ENCODE peak calls at places on chromosomes 16 and 17, in four cellular contexts. T, Z, Q and I are unnamed samples.
A peak's percentile ranks its signal among the peaks of the same experiment; 100 is the strongest.

GRCh38 chr17:68566145-68566738 is 34.9 kb downstream of the FAM20A start:
- DNase-seq in T (no peak), Z (no peak), Q (no peak), I (no peak)

GRCh38 chr16:68190745-68191510 is 45.0 kb downstream of the ESRP2 start:
- DNase-seq in T (no peak), Z (no peak), Q (no peak), I (no peak)

GRCh38 chr16:79751785-79752184 is 151.2 kb upstream of the MAF start:
- DNase-seq in T (peak; percentile 82), Z (no peak), Q (no peak), I (peak; percentile 38)

GRCh38 chr17:622356-622755 is 92.3 kb downstream of the VPS53 start:
- DNase-seq in T (no peak), Z (no peak), Q (no peak), I (no peak)

GRCh38 chr17:18093616-18094408 is 6.1 kb downstream of the DRG2 start:
- DNase-seq in T (no peak), Z (peak; percentile 74), Q (no peak), I (no peak)

GRCh38 chr17:44987194-44987882 is 19.2 kb upstream of the C1QL1 start:
- DNase-seq in T (no peak), Z (no peak), Q (no peak), I (no peak)

GRCh38 chr17:38922538-38923291 is 2.7 kb upstream of the LASP1NB start:
- DNase-seq in T (peak; percentile 89), Z (no peak), Q (peak; percentile 73), I (peak; percentile 82)

GRCh38 chr16:10178079-10178478 is 4.1 kb downstream of the GRIN2A start:
- DNase-seq in T (no peak), Z (no peak), Q (no peak), I (no peak)

GRCh38 chr17:68103148-68103547 is 67.6 kb downstream of the KPNA2 start:
- DNase-seq in T (no peak), Z (no peak), Q (no peak), I (no peak)

GRCh38 chr17:48054238-48055185 is 6.4 kb downstream of the NFE2L1 start:
- DNase-seq in T (no peak), Z (peak; percentile 76), Q (peak; percentile 90), I (peak; percentile 38)

GRCh38 chr17:17098426-17099035 is 56.3 kb downstream of the MPRIP start:
- DNase-seq in T (no peak), Z (peak; percentile 71), Q (no peak), I (no peak)

GRCh38 chr17:44840936-44841335 is 6.7 kb upstream of the HIGD1B start:
- DNase-seq in T (no peak), Z (no peak), Q (no peak), I (no peak)

GRCh38 chr16:3099732-3100499 is 822 bp upstream of the ZSCAN10 start:
- DNase-seq in T (peak; percentile 93), Z (peak; percentile 94), Q (peak; percentile 94), I (peak; percentile 97)

GRCh38 chr17:45768000-45768399 is 16.1 kb upstream of the CRHR1 start:
- DNase-seq in T (no peak), Z (no peak), Q (no peak), I (no peak)

GRCh38 chr17:49741009-49741691 is 22.8 kb downstream of the FAM117A start:
- DNase-seq in T (no peak), Z (no peak), Q (no peak), I (no peak)

GRCh38 chr17:6507535-6507934 is 48.8 kb downstream of the PITPNM3 start:
- DNase-seq in T (no peak), Z (no peak), Q (no peak), I (no peak)

GRCh38 chr16:53781023-53781605 is 77.2 kb downstream of the FTO start:
- DNase-seq in T (no peak), Z (no peak), Q (no peak), I (no peak)

GRCh38 chr17:80981062-80981902 is 10.4 kb upstream of the CHMP6 start:
- DNase-seq in T (no peak), Z (no peak), Q (no peak), I (no peak)

GRCh38 chr17:9676742-9677387 is 31.5 kb downstream of the USP43 start:
- DNase-seq in T (no peak), Z (no peak), Q (no peak), I (no peak)

GRCh38 chr16:70746708-70747424 is 54.1 kb downstream of the VAC14 start:
- DNase-seq in T (peak; percentile 93), Z (peak; percentile 50), Q (peak; percentile 96), I (peak; percentile 78)

GRCh38 chr17:49460401-49460800 is 34.7 kb upstream of the NGFR start:
- DNase-seq in T (no peak), Z (no peak), Q (no peak), I (no peak)

GRCh38 chr16:28534542-28535373 is 4.0 kb downstream of the NUPR1 start:
- DNase-seq in T (peak; percentile 84), Z (peak; percentile 25), Q (peak; percentile 90), I (no peak)

GRCh38 chr16:81551141-81551808 is 106.7 kb downstream of the CMIP start:
- DNase-seq in T (no peak), Z (no peak), Q (no peak), I (no peak)

GRCh38 chr16:51151951-51152663 is 1.0 kb upstream of the SALL1 start:
- DNase-seq in T (no peak), Z (no peak), Q (peak; percentile 96), I (peak; percentile 63)

GRCh38 chr16:15830832-15831451 is 25.9 kb downstream of the MYH11 start:
- DNase-seq in T (no peak), Z (no peak), Q (no peak), I (no peak)

GRCh38 chr16:15835136-15835878 is 21.5 kb downstream of the MYH11 start:
- DNase-seq in T (no peak), Z (no peak), Q (no peak), I (no peak)

GRCh38 chr16:15833551-15833950 is 23.3 kb downstream of the MYH11 start:
- DNase-seq in T (no peak), Z (no peak), Q (no peak), I (no peak)

GRCh38 chr16:15829460-15829859 is 27.4 kb downstream of the MYH11 start:
- DNase-seq in T (peak; percentile 95), Z (peak; percentile 52), Q (no peak), I (peak; percentile 46)

DNA sequence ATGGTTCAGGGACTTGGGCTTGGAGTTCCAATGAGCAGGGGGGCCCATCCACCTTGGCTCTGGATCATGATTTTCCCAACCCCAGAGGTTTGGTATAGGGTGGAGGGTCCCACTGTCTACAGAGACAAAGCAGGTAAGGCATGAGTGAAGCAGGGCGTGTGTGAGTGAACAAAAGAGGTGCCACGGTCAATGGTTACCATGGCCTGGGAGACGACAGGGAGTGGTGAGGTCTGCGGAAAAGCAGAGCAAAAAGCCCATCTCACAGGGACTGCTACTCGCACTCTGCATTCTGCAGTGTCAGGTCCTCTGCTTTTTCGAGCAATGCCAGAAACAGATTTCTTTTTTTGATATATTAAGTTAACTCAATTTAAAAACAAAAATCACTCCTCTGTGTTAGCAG is 24.6 kb downstream of the MYH11 start:
- DNase-seq in T (no peak), Z (no peak), Q (no peak), I (no peak)
- H3K4me1 ChIP-seq in T (peaks cover 64% of the 10 kb centered on the region), Z (peaks cover 4% of the 10 kb centered on the region), Q (no peaks in the 10 kb centered on the region), I (no peaks in the 10 kb centered on the region)

DNA sequence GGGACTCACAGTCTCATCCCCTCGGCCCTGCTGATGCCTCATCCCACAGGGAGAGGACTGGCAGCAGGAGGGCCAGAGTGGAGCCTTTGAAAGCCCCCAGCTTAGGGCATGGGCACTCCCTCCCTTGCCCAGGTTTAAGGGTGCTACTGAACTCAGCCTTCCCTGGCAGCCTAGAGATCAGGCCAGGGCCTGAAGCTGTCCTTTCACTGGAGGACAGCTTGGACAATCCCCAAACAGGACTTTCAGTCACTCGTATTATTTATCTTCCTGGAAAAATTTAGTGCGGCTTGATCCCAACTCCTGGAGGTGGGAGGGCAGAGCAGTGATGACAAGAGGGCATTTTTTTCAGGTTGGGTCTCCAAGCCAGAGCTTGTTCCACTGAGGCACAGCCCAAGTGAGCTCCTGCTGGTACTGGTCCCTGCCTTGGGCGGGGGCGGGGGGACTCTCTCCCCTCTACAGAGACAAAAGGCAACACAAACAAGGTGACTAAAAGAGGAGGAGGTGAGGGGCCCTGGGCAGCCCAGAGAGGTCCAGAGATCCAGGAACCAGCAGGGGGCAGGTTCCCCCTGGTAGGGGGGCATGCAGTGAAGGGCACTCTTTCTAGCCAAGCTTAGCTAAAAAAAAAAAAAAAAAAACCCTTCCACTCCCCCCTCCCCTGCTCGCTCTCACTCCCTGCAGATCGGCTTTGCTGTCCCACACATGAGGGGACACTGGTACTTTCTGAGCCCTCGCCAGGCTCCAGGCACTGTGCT is 1.7 kb downstream of the ZNF385C start:
- DNase-seq in T (no peak), Z (no peak), Q (no peak), I (no peak)
- TF ChIP-seq CTCF in T (no peak), Z (no peak), Q (no peak), I (no peak)

GRCh38 chr16:56424404-56424765 is 960 bp downstream of the AMFR start:
- DNase-seq in T (no peak), Z (no peak), Q (no peak), I (no peak)

GRCh38 chr16:56421313-56421712 is 4.0 kb downstream of the AMFR start:
- DNase-seq in T (no peak), Z (no peak), Q (no peak), I (no peak)

GRCh38 chr16:56421976-56422669 is 3.2 kb downstream of the AMFR start:
- DNase-seq in T (no peak), Z (no peak), Q (no peak), I (no peak)

GRCh38 chr16:56423584-56424403 is 1.6 kb downstream of the AMFR start:
- DNase-seq in T (no peak), Z (no peak), Q (no peak), I (no peak)

DNA sequence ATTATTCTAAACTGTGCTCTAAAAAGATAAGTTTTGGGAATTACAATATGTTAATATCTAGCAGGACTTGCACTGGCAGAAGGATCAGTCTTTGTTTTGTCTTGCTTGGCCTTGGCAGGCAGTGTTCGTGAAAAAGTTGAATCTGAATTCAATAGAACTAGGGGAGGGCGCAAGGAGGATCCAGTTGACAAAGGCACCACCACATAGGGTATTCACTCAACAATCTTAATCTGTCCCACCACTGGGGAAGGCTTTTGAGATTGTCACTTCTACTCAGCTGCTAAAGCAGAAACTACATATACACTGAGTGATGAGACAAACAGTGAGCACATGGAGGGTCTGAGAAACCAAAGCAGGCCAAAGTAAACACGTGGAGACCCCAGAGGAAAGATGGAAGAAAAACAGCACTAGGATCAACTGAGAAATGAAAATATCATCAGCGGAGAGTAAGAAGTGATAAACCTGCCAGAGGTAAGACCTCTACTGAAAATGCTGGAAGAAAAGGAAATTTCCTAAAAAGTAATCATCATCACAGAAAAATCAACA is 2.4 kb downstream of the AMFR start:
- DNase-seq in T (no peak), Z (no peak), Q (no peak), I (no peak)
- H3K4me3 ChIP-seq in T (peak overlapping the region; percentile 95), Z (no peak overlapping the region), Q (no peak overlapping the region), I (no peak overlapping the region)

DNA sequence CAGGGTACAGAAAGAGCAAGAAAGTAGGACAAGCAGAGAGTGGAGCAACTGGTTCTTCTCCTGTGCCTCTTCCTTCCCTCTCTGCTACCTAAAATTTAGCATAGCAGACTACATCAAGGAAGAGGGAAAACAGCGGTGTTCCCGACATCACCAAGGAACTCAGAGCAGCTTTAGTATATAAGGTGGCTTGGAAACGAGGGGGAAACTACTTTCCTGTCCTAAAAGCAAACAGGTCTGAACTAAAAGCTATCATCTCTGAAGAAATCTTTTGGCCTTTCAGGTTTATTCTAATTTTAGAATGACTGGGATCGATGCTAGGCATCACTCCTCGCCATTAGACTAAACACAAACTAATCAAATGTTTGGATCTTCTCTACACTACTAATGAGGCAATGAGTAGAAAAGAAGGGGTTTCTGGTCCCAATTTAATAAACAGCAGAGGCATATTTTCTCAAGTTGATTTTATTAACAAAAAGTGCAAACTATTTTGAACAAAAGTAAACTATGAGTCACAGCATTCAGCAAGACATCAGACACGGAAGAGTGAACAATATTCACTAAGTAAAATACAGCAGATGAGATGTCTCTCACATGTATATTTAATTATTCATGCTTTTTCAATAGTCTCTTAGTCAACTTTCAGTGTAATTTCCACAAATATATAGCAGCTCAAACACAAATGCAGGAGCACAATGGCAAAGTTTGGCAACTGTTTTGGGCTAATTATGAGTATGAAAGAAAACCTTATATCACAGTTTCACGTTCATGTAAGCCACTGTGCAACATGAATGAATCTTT is 108.7 kb downstream of the TRIM37 start:
- DNase-seq in T (no peak), Z (no peak), Q (no peak), I (no peak)
- H3K4me1 ChIP-seq in T (peaks cover 5% of the 10 kb centered on the region), Z (peaks cover 10% of the 10 kb centered on the region), Q (no peaks in the 10 kb centered on the region), I (no peaks in the 10 kb centered on the region)